ENCODE peak calls at places on chromosomes 5 and 9, in ten cellular contexts. One of them, this sample, is unnamed.

GRCh38 chr5:124740991-124741583 is 5.4 kb downstream of the ZNF608 start:
- DNase-seq in GM10248: no peak
- DNase-seq in lung: no peak
- DNase-seq in NCI-H1417: peak; percentile 94
- DNase-seq in NCI-H146: no peak
- DNase-seq in iris pigment epithelial cell: no peak
- DNase-seq in aorta: no peak
- DNase-seq in activated T-helper 9 cell treated with anti-CD3 and anti-CD28 coated beads, Interleukin-2, amount 50 U/mL, for 16 hours: no peak
- DNase-seq in NCI-H1105 treated with DMSO at 0.1 percent for 48 hours: no peak
- DNase-seq in naive thymus-derived CD8-positive, alpha-beta T cell: no peak
- DNase-seq in this sample: no peak

GRCh38 chr5:16808936-16809815 is 126.9 kb downstream of the MYO10 start:
- DNase-seq in GM10248: no peak
- DNase-seq in lung: no peak
- DNase-seq in NCI-H1417: no peak
- DNase-seq in NCI-H146: peak; percentile 36
- DNase-seq in iris pigment epithelial cell: no peak
- DNase-seq in aorta: no peak
- DNase-seq in activated T-helper 9 cell treated with anti-CD3 and anti-CD28 coated beads, Interleukin-2, amount 50 U/mL, for 16 hours: no peak
- DNase-seq in NCI-H1105 treated with DMSO at 0.1 percent for 48 hours: no peak
- DNase-seq in naive thymus-derived CD8-positive, alpha-beta T cell: no peak
- DNase-seq in this sample: no peak

GRCh38 chr9:122380293-122380692 is 9.5 kb downstream of the PTGS1 start:
- DNase-seq in GM10248: no peak
- DNase-seq in lung: no peak
- DNase-seq in NCI-H1417: no peak
- DNase-seq in NCI-H146: no peak
- DNase-seq in iris pigment epithelial cell: no peak
- DNase-seq in aorta: no peak
- DNase-seq in activated T-helper 9 cell treated with anti-CD3 and anti-CD28 coated beads, Interleukin-2, amount 50 U/mL, for 16 hours: no peak
- DNase-seq in NCI-H1105 treated with DMSO at 0.1 percent for 48 hours: no peak
- DNase-seq in naive thymus-derived CD8-positive, alpha-beta T cell: no peak
- DNase-seq in this sample: no peak

GRCh38 chr5:154487541-154487940 is 9.5 kb upstream of the HAND1 start:
- DNase-seq in GM10248: peak; percentile 84
- DNase-seq in lung: no peak
- DNase-seq in NCI-H1417: no peak
- DNase-seq in NCI-H146: no peak
- DNase-seq in iris pigment epithelial cell: no peak
- DNase-seq in aorta: no peak
- DNase-seq in activated T-helper 9 cell treated with anti-CD3 and anti-CD28 coated beads, Interleukin-2, amount 50 U/mL, for 16 hours: no peak
- DNase-seq in NCI-H1105 treated with DMSO at 0.1 percent for 48 hours: no peak
- DNase-seq in naive thymus-derived CD8-positive, alpha-beta T cell: no peak
- DNase-seq in this sample: no peak

GRCh38 chr9:117720555-117720954 is 16.4 kb downstream of the TLR4 start:
- DNase-seq in GM10248: no peak
- DNase-seq in lung: no peak
- DNase-seq in NCI-H1417: no peak
- DNase-seq in NCI-H146: no peak
- DNase-seq in iris pigment epithelial cell: peak; percentile 53
- DNase-seq in aorta: no peak
- DNase-seq in activated T-helper 9 cell treated with anti-CD3 and anti-CD28 coated beads, Interleukin-2, amount 50 U/mL, for 16 hours: no peak
- DNase-seq in NCI-H1105 treated with DMSO at 0.1 percent for 48 hours: no peak
- DNase-seq in naive thymus-derived CD8-positive, alpha-beta T cell: no peak
- DNase-seq in this sample: no peak

GRCh38 chr9:89812556-89813181 is 207.9 kb downstream of the GADD45G start:
- DNase-seq in GM10248: no peak
- DNase-seq in lung: no peak
- DNase-seq in NCI-H1417: no peak
- DNase-seq in NCI-H146: no peak
- DNase-seq in iris pigment epithelial cell: no peak
- DNase-seq in aorta: no peak
- DNase-seq in activated T-helper 9 cell treated with anti-CD3 and anti-CD28 coated beads, Interleukin-2, amount 50 U/mL, for 16 hours: no peak
- DNase-seq in NCI-H1105 treated with DMSO at 0.1 percent for 48 hours: no peak
- DNase-seq in naive thymus-derived CD8-positive, alpha-beta T cell: no peak
- DNase-seq in this sample: no peak

GRCh38 chr5:155616779-155617392 is 603.3 kb downstream of the KIF4B start:
- DNase-seq in GM10248: peak; percentile 43
- DNase-seq in lung: no peak
- DNase-seq in NCI-H1417: peak; percentile 5
- DNase-seq in NCI-H146: peak; percentile 1
- DNase-seq in iris pigment epithelial cell: peak; percentile 1
- DNase-seq in aorta: no peak
- DNase-seq in activated T-helper 9 cell treated with anti-CD3 and anti-CD28 coated beads, Interleukin-2, amount 50 U/mL, for 16 hours: no peak
- DNase-seq in NCI-H1105 treated with DMSO at 0.1 percent for 48 hours: peak; percentile 2
- DNase-seq in naive thymus-derived CD8-positive, alpha-beta T cell: peak; percentile 47
- DNase-seq in this sample: peak; percentile 57

GRCh38 chr5:135243194-135244191 is 155.5 kb downstream of the MACROH2A1 start:
- DNase-seq in GM10248: no peak
- DNase-seq in lung: no peak
- DNase-seq in NCI-H1417: no peak
- DNase-seq in NCI-H146: no peak
- DNase-seq in iris pigment epithelial cell: no peak
- DNase-seq in aorta: peak; percentile 71
- DNase-seq in activated T-helper 9 cell treated with anti-CD3 and anti-CD28 coated beads, Interleukin-2, amount 50 U/mL, for 16 hours: no peak
- DNase-seq in NCI-H1105 treated with DMSO at 0.1 percent for 48 hours: no peak
- DNase-seq in naive thymus-derived CD8-positive, alpha-beta T cell: no peak
- DNase-seq in this sample: no peak

GRCh38 chr5:127919006-127919796 is 164.4 kb upstream of the SLC12A2 start:
- DNase-seq in GM10248: no peak
- DNase-seq in lung: no peak
- DNase-seq in NCI-H1417: no peak
- DNase-seq in NCI-H146: no peak
- DNase-seq in iris pigment epithelial cell: no peak
- DNase-seq in aorta: no peak
- DNase-seq in activated T-helper 9 cell treated with anti-CD3 and anti-CD28 coated beads, Interleukin-2, amount 50 U/mL, for 16 hours: no peak
- DNase-seq in NCI-H1105 treated with DMSO at 0.1 percent for 48 hours: no peak
- DNase-seq in naive thymus-derived CD8-positive, alpha-beta T cell: no peak
- DNase-seq in this sample: no peak

GRCh38 chr9:114137831-114138230 is 17.5 kb upstream of the COL27A1 start:
- DNase-seq in GM10248: no peak
- DNase-seq in lung: no peak
- DNase-seq in NCI-H1417: no peak
- DNase-seq in NCI-H146: no peak
- DNase-seq in iris pigment epithelial cell: no peak
- DNase-seq in aorta: no peak
- DNase-seq in activated T-helper 9 cell treated with anti-CD3 and anti-CD28 coated beads, Interleukin-2, amount 50 U/mL, for 16 hours: no peak
- DNase-seq in NCI-H1105 treated with DMSO at 0.1 percent for 48 hours: no peak
- DNase-seq in naive thymus-derived CD8-positive, alpha-beta T cell: no peak
- DNase-seq in this sample: no peak

GRCh38 chr9:77595426-77596051 is 52.6 kb downstream of the GNA14 start:
- DNase-seq in GM10248: no peak
- DNase-seq in lung: no peak
- DNase-seq in NCI-H1417: peak; percentile 84
- DNase-seq in NCI-H146: no peak
- DNase-seq in iris pigment epithelial cell: peak; percentile 26
- DNase-seq in aorta: no peak
- DNase-seq in activated T-helper 9 cell treated with anti-CD3 and anti-CD28 coated beads, Interleukin-2, amount 50 U/mL, for 16 hours: no peak
- DNase-seq in NCI-H1105 treated with DMSO at 0.1 percent for 48 hours: peak; percentile 25
- DNase-seq in naive thymus-derived CD8-positive, alpha-beta T cell: no peak
- DNase-seq in this sample: no peak

GRCh38 chr9:5435912-5436311 is 1.8 kb downstream of the PLGRKT start:
- DNase-seq in GM10248: no peak
- DNase-seq in lung: no peak
- DNase-seq in NCI-H1417: no peak
- DNase-seq in NCI-H146: no peak
- DNase-seq in iris pigment epithelial cell: no peak
- DNase-seq in aorta: no peak
- DNase-seq in activated T-helper 9 cell treated with anti-CD3 and anti-CD28 coated beads, Interleukin-2, amount 50 U/mL, for 16 hours: no peak
- DNase-seq in NCI-H1105 treated with DMSO at 0.1 percent for 48 hours: peak; percentile 5
- DNase-seq in naive thymus-derived CD8-positive, alpha-beta T cell: no peak
- DNase-seq in this sample: no peak

GRCh38 chr9:104463864-104464263 is 40.2 kb upstream of the OR13F1 start:
- DNase-seq in GM10248: no peak
- DNase-seq in lung: no peak
- DNase-seq in NCI-H1417: no peak
- DNase-seq in NCI-H146: no peak
- DNase-seq in iris pigment epithelial cell: no peak
- DNase-seq in aorta: no peak
- DNase-seq in activated T-helper 9 cell treated with anti-CD3 and anti-CD28 coated beads, Interleukin-2, amount 50 U/mL, for 16 hours: no peak
- DNase-seq in NCI-H1105 treated with DMSO at 0.1 percent for 48 hours: no peak
- DNase-seq in naive thymus-derived CD8-positive, alpha-beta T cell: no peak
- DNase-seq in this sample: no peak

GRCh38 chr9:68769852-68770251 is 64.8 kb downstream of the PIP5K1B start:
- DNase-seq in GM10248: no peak
- DNase-seq in lung: no peak
- DNase-seq in NCI-H1417: no peak
- DNase-seq in NCI-H146: no peak
- DNase-seq in iris pigment epithelial cell: no peak
- DNase-seq in aorta: no peak
- DNase-seq in activated T-helper 9 cell treated with anti-CD3 and anti-CD28 coated beads, Interleukin-2, amount 50 U/mL, for 16 hours: no peak
- DNase-seq in NCI-H1105 treated with DMSO at 0.1 percent for 48 hours: no peak
- DNase-seq in naive thymus-derived CD8-positive, alpha-beta T cell: no peak
- DNase-seq in this sample: no peak

GRCh38 chr5:55172937-55173695 is at the start of gene CDC20B:
- DNase-seq in GM10248: peak; percentile 94
- DNase-seq in lung: peak; percentile 35
- DNase-seq in NCI-H1417: peak; percentile 92
- DNase-seq in NCI-H146: peak; percentile 73
- DNase-seq in iris pigment epithelial cell: peak; percentile 77
- DNase-seq in aorta: peak; percentile 75
- DNase-seq in activated T-helper 9 cell treated with anti-CD3 and anti-CD28 coated beads, Interleukin-2, amount 50 U/mL, for 16 hours: peak; percentile 71
- DNase-seq in NCI-H1105 treated with DMSO at 0.1 percent for 48 hours: peak; percentile 67
- DNase-seq in naive thymus-derived CD8-positive, alpha-beta T cell: peak; percentile 60
- DNase-seq in this sample: peak; percentile 56

GRCh38 chr9:101486693-101487442 is 46.8 kb upstream of the RNF20 start:
- DNase-seq in GM10248: no peak
- DNase-seq in lung: peak; percentile 34
- DNase-seq in NCI-H1417: peak; percentile 15
- DNase-seq in NCI-H146: peak; percentile 87
- DNase-seq in iris pigment epithelial cell: peak; percentile 56
- DNase-seq in aorta: peak; percentile 72
- DNase-seq in activated T-helper 9 cell treated with anti-CD3 and anti-CD28 coated beads, Interleukin-2, amount 50 U/mL, for 16 hours: no peak
- DNase-seq in NCI-H1105 treated with DMSO at 0.1 percent for 48 hours: peak; percentile 75
- DNase-seq in naive thymus-derived CD8-positive, alpha-beta T cell: no peak
- DNase-seq in this sample: peak; percentile 85

GRCh38 chr9:137032893-137033292 is 1.0 kb upstream of the FUT7 start:
- DNase-seq in GM10248: no peak
- DNase-seq in lung: no peak
- DNase-seq in NCI-H1417: no peak
- DNase-seq in NCI-H146: no peak
- DNase-seq in iris pigment epithelial cell: no peak
- DNase-seq in aorta: peak; percentile 89
- DNase-seq in activated T-helper 9 cell treated with anti-CD3 and anti-CD28 coated beads, Interleukin-2, amount 50 U/mL, for 16 hours: no peak
- DNase-seq in NCI-H1105 treated with DMSO at 0.1 percent for 48 hours: no peak
- DNase-seq in naive thymus-derived CD8-positive, alpha-beta T cell: no peak
- DNase-seq in this sample: no peak

GRCh38 chr9:124781967-124782660 is 5.2 kb downstream of the OLFML2A start:
- DNase-seq in GM10248: peak; percentile 6
- DNase-seq in lung: no peak
- DNase-seq in NCI-H1417: no peak
- DNase-seq in NCI-H146: no peak
- DNase-seq in iris pigment epithelial cell: no peak
- DNase-seq in aorta: no peak
- DNase-seq in activated T-helper 9 cell treated with anti-CD3 and anti-CD28 coated beads, Interleukin-2, amount 50 U/mL, for 16 hours: no peak
- DNase-seq in NCI-H1105 treated with DMSO at 0.1 percent for 48 hours: no peak
- DNase-seq in naive thymus-derived CD8-positive, alpha-beta T cell: no peak
- DNase-seq in this sample: no peak

GRCh38 chr5:69083412-69083811 is 10.4 kb upstream of the SLC30A5 start:
- DNase-seq in GM10248: no peak
- DNase-seq in lung: no peak
- DNase-seq in NCI-H1417: peak; percentile 29
- DNase-seq in NCI-H146: peak; percentile 60
- DNase-seq in iris pigment epithelial cell: peak; percentile 10
- DNase-seq in aorta: no peak
- DNase-seq in activated T-helper 9 cell treated with anti-CD3 and anti-CD28 coated beads, Interleukin-2, amount 50 U/mL, for 16 hours: no peak
- DNase-seq in NCI-H1105 treated with DMSO at 0.1 percent for 48 hours: peak; percentile 1
- DNase-seq in naive thymus-derived CD8-positive, alpha-beta T cell: no peak
- DNase-seq in this sample: no peak

GRCh38 chr9:114418053-114418452 is 30.3 kb upstream of the AKNA start:
- DNase-seq in GM10248: no peak
- DNase-seq in lung: no peak
- DNase-seq in NCI-H1417: no peak
- DNase-seq in NCI-H146: no peak
- DNase-seq in iris pigment epithelial cell: no peak
- DNase-seq in aorta: no peak
- DNase-seq in activated T-helper 9 cell treated with anti-CD3 and anti-CD28 coated beads, Interleukin-2, amount 50 U/mL, for 16 hours: no peak
- DNase-seq in NCI-H1105 treated with DMSO at 0.1 percent for 48 hours: no peak
- DNase-seq in naive thymus-derived CD8-positive, alpha-beta T cell: no peak
- DNase-seq in this sample: no peak

GRCh38 chr5:140549237-140550144 is 2.0 kb downstream of the EIF4EBP3 start:
- DNase-seq in GM10248: no peak
- DNase-seq in lung: peak; percentile 74
- DNase-seq in NCI-H1417: no peak
- DNase-seq in NCI-H146: no peak
- DNase-seq in iris pigment epithelial cell: peak; percentile 49
- DNase-seq in aorta: peak; percentile 71
- DNase-seq in activated T-helper 9 cell treated with anti-CD3 and anti-CD28 coated beads, Interleukin-2, amount 50 U/mL, for 16 hours: no peak
- DNase-seq in NCI-H1105 treated with DMSO at 0.1 percent for 48 hours: no peak
- DNase-seq in naive thymus-derived CD8-positive, alpha-beta T cell: no peak
- DNase-seq in this sample: no peak

GRCh38 chr5:172732201-172732865 is 38.7 kb downstream of the DUSP1 start:
- DNase-seq in GM10248: no peak
- DNase-seq in lung: no peak
- DNase-seq in NCI-H1417: no peak
- DNase-seq in NCI-H146: no peak
- DNase-seq in iris pigment epithelial cell: no peak
- DNase-seq in aorta: no peak
- DNase-seq in activated T-helper 9 cell treated with anti-CD3 and anti-CD28 coated beads, Interleukin-2, amount 50 U/mL, for 16 hours: no peak
- DNase-seq in NCI-H1105 treated with DMSO at 0.1 percent for 48 hours: no peak
- DNase-seq in naive thymus-derived CD8-positive, alpha-beta T cell: no peak
- DNase-seq in this sample: no peak

GRCh38 chr9:34578241-34579096 is 11.1 kb downstream of the CNTFR start:
- DNase-seq in GM10248: no peak
- DNase-seq in lung: no peak
- DNase-seq in NCI-H1417: no peak
- DNase-seq in NCI-H146: peak; percentile 70
- DNase-seq in iris pigment epithelial cell: peak; percentile 72
- DNase-seq in aorta: no peak
- DNase-seq in activated T-helper 9 cell treated with anti-CD3 and anti-CD28 coated beads, Interleukin-2, amount 50 U/mL, for 16 hours: no peak
- DNase-seq in NCI-H1105 treated with DMSO at 0.1 percent for 48 hours: peak; percentile 46
- DNase-seq in naive thymus-derived CD8-positive, alpha-beta T cell: no peak
- DNase-seq in this sample: peak; percentile 23

GRCh38 chr5:177171961-177172360 is 38.4 kb downstream of the NSD1 start:
- DNase-seq in GM10248: no peak
- DNase-seq in lung: no peak
- DNase-seq in NCI-H1417: no peak
- DNase-seq in NCI-H146: no peak
- DNase-seq in iris pigment epithelial cell: no peak
- DNase-seq in aorta: no peak
- DNase-seq in activated T-helper 9 cell treated with anti-CD3 and anti-CD28 coated beads, Interleukin-2, amount 50 U/mL, for 16 hours: no peak
- DNase-seq in NCI-H1105 treated with DMSO at 0.1 percent for 48 hours: no peak
- DNase-seq in naive thymus-derived CD8-positive, alpha-beta T cell: peak; percentile 2
- DNase-seq in this sample: no peak

GRCh38 chr5:30765227-30765626 is 428.3 kb upstream of the CDH6 start:
- DNase-seq in GM10248: no peak
- DNase-seq in lung: no peak
- DNase-seq in NCI-H1417: no peak
- DNase-seq in NCI-H146: no peak
- DNase-seq in iris pigment epithelial cell: peak; percentile 73
- DNase-seq in aorta: no peak
- DNase-seq in activated T-helper 9 cell treated with anti-CD3 and anti-CD28 coated beads, Interleukin-2, amount 50 U/mL, for 16 hours: no peak
- DNase-seq in NCI-H1105 treated with DMSO at 0.1 percent for 48 hours: no peak
- DNase-seq in naive thymus-derived CD8-positive, alpha-beta T cell: no peak
- DNase-seq in this sample: no peak

GRCh38 chr9:93536874-93537273 is 39.5 kb upstream of the PHF2 start:
- DNase-seq in GM10248: no peak
- DNase-seq in lung: no peak
- DNase-seq in NCI-H1417: no peak
- DNase-seq in NCI-H146: no peak
- DNase-seq in iris pigment epithelial cell: no peak
- DNase-seq in aorta: no peak
- DNase-seq in activated T-helper 9 cell treated with anti-CD3 and anti-CD28 coated beads, Interleukin-2, amount 50 U/mL, for 16 hours: no peak
- DNase-seq in NCI-H1105 treated with DMSO at 0.1 percent for 48 hours: no peak
- DNase-seq in naive thymus-derived CD8-positive, alpha-beta T cell: no peak
- DNase-seq in this sample: no peak

GRCh38 chr9:34577635-34578240 is 11.8 kb downstream of the CNTFR start:
- DNase-seq in GM10248: no peak
- DNase-seq in lung: no peak
- DNase-seq in NCI-H1417: no peak
- DNase-seq in NCI-H146: peak; percentile 54
- DNase-seq in iris pigment epithelial cell: no peak
- DNase-seq in aorta: no peak
- DNase-seq in activated T-helper 9 cell treated with anti-CD3 and anti-CD28 coated beads, Interleukin-2, amount 50 U/mL, for 16 hours: no peak
- DNase-seq in NCI-H1105 treated with DMSO at 0.1 percent for 48 hours: no peak
- DNase-seq in naive thymus-derived CD8-positive, alpha-beta T cell: no peak
- DNase-seq in this sample: peak; percentile 54

GRCh38 chr5:56516936-56517521 is 283.9 kb upstream of the ANKRD55 start:
- DNase-seq in GM10248: no peak
- DNase-seq in lung: no peak
- DNase-seq in NCI-H1417: no peak
- DNase-seq in NCI-H146: peak; percentile 33
- DNase-seq in iris pigment epithelial cell: peak; percentile 65
- DNase-seq in aorta: peak; percentile 60
- DNase-seq in activated T-helper 9 cell treated with anti-CD3 and anti-CD28 coated beads, Interleukin-2, amount 50 U/mL, for 16 hours: no peak
- DNase-seq in NCI-H1105 treated with DMSO at 0.1 percent for 48 hours: peak; percentile 22
- DNase-seq in naive thymus-derived CD8-positive, alpha-beta T cell: peak; percentile 14
- DNase-seq in this sample: peak; percentile 57